ENCODE peak calls at places on chromosomes 3 and 15, in four cellular contexts. One of them, this sample, is unnamed.

GRCh38 chr3:29514912-29515311 is 234.0 kb downstream of the RBMS3 start:
- DNase-seq in NCI-H345: no peak
- DNase-seq in ureter: no peak
- DNase-seq in activated gamma-delta T cell treated with Interleukin-2 at 50 U/mL for 16 hours: no peak
- DNase-seq in this sample: no peak

GRCh38 chr15:69398541-69398940 is 15.6 kb upstream of the KIF23 start:
- DNase-seq in ureter: no peak
- DNase-seq in NCI-H345: no peak
- DNase-seq in activated gamma-delta T cell treated with Interleukin-2 at 50 U/mL for 16 hours: no peak
- DNase-seq in this sample: no peak

GRCh38 chr3:151305081-151305777 is 11.4 kb downstream of the GPR87 start:
- DNase-seq in ureter: peak
- DNase-seq in activated gamma-delta T cell treated with Interleukin-2 at 50 U/mL for 16 hours: no peak
- DNase-seq in NCI-H345: no peak
- DNase-seq in this sample: no peak

GRCh38 chr15:64010719-64011118 is 35.6 kb downstream of the DAPK2 start:
- DNase-seq in ureter: peak
- DNase-seq in NCI-H345: peak
- DNase-seq in activated gamma-delta T cell treated with Interleukin-2 at 50 U/mL for 16 hours: peak
- DNase-seq in this sample: peak

GRCh38 chr3:12288466-12289129 is at the start of gene PPARG:
- DNase-seq in ureter: peak
- DNase-seq in activated gamma-delta T cell treated with Interleukin-2 at 50 U/mL for 16 hours: no peak
- DNase-seq in NCI-H345: no peak
- DNase-seq in this sample: no peak

GRCh38 chr3:156483961-156484787 is 70.7 kb downstream of the SSR3 start:
- DNase-seq in ureter: no peak
- DNase-seq in NCI-H345: no peak
- DNase-seq in activated gamma-delta T cell treated with Interleukin-2 at 50 U/mL for 16 hours: peak
- DNase-seq in this sample: peak

GRCh38 chr3:49462222-49462621 is 7.8 kb upstream of the DAG1 start:
- DNase-seq in ureter: no peak
- DNase-seq in activated gamma-delta T cell treated with Interleukin-2 at 50 U/mL for 16 hours: no peak
- DNase-seq in NCI-H345: no peak
- DNase-seq in this sample: no peak

GRCh38 chr3:43870110-43870509 is 179.4 kb downstream of the ABHD5 start:
- DNase-seq in ureter: no peak
- DNase-seq in activated gamma-delta T cell treated with Interleukin-2 at 50 U/mL for 16 hours: no peak
- DNase-seq in NCI-H345: no peak
- DNase-seq in this sample: no peak

GRCh38 chr3:119469378-119470189 is 821 bp downstream of the POGLUT1 start:
- DNase-seq in activated gamma-delta T cell treated with Interleukin-2 at 50 U/mL for 16 hours: no peak
- DNase-seq in ureter: no peak
- DNase-seq in NCI-H345: no peak
- DNase-seq in this sample: no peak

GRCh38 chr3:183287301-183287971 is 34.4 kb downstream of the B3GNT5 start:
- DNase-seq in activated gamma-delta T cell treated with Interleukin-2 at 50 U/mL for 16 hours: no peak
- DNase-seq in NCI-H345: no peak
- DNase-seq in ureter: no peak
- DNase-seq in this sample: no peak

GRCh38 chr3:16183601-16184270 is 9.3 kb downstream of the GALNT15 start:
- DNase-seq in activated gamma-delta T cell treated with Interleukin-2 at 50 U/mL for 16 hours: no peak
- DNase-seq in NCI-H345: no peak
- DNase-seq in ureter: no peak
- DNase-seq in this sample: no peak

GRCh38 chr3:99721633-99722007 is 83.2 kb downstream of the COL8A1 start:
- DNase-seq in NCI-H345: no peak
- DNase-seq in activated gamma-delta T cell treated with Interleukin-2 at 50 U/mL for 16 hours: no peak
- DNase-seq in ureter: no peak
- DNase-seq in this sample: no peak

GRCh38 chr3:62870321-62870720 is 4.9 kb downstream of the CADPS start:
- DNase-seq in activated gamma-delta T cell treated with Interleukin-2 at 50 U/mL for 16 hours: no peak
- DNase-seq in ureter: no peak
- DNase-seq in NCI-H345: no peak
- DNase-seq in this sample: no peak

GRCh38 chr3:149023951-149024350 is 32.6 kb downstream of the GYG1 start:
- DNase-seq in ureter: no peak
- DNase-seq in NCI-H345: no peak
- DNase-seq in activated gamma-delta T cell treated with Interleukin-2 at 50 U/mL for 16 hours: no peak
- DNase-seq in this sample: no peak

GRCh38 chr3:78204977-78205376 is 1165.1 kb downstream of the ROBO2 start:
- DNase-seq in activated gamma-delta T cell treated with Interleukin-2 at 50 U/mL for 16 hours: no peak
- DNase-seq in ureter: no peak
- DNase-seq in NCI-H345: peak
- DNase-seq in this sample: no peak

GRCh38 chr3:83842511-83842910 is 1116.3 kb upstream of the CADM2 start:
- DNase-seq in activated gamma-delta T cell treated with Interleukin-2 at 50 U/mL for 16 hours: no peak
- DNase-seq in NCI-H345: no peak
- DNase-seq in ureter: no peak
- DNase-seq in this sample: no peak

GRCh38 chr3:101010316-101010715 is 17.1 kb upstream of the ABI3BP start:
- DNase-seq in ureter: no peak
- DNase-seq in NCI-H345: no peak
- DNase-seq in activated gamma-delta T cell treated with Interleukin-2 at 50 U/mL for 16 hours: no peak
- DNase-seq in this sample: no peak

GRCh38 chr3:125220681-125221429 is 8.3 kb upstream of the SLC12A8 start:
- DNase-seq in ureter: no peak
- DNase-seq in NCI-H345: no peak
- DNase-seq in activated gamma-delta T cell treated with Interleukin-2 at 50 U/mL for 16 hours: no peak
- DNase-seq in this sample: no peak

GRCh38 chr3:177279118-177279815 is 82.0 kb upstream of the TBL1XR1 start:
- DNase-seq in ureter: no peak
- DNase-seq in NCI-H345: peak
- DNase-seq in activated gamma-delta T cell treated with Interleukin-2 at 50 U/mL for 16 hours: no peak
- DNase-seq in this sample: no peak

GRCh38 chr3:127620637-127621375 is 8.2 kb upstream of the PODXL2 start:
- DNase-seq in activated gamma-delta T cell treated with Interleukin-2 at 50 U/mL for 16 hours: no peak
- DNase-seq in NCI-H345: no peak
- DNase-seq in ureter: no peak
- DNase-seq in this sample: no peak

GRCh38 chr3:119778811-119779210 is 3.1 kb upstream of the NR1I2 start:
- DNase-seq in ureter: no peak
- DNase-seq in NCI-H345: no peak
- DNase-seq in activated gamma-delta T cell treated with Interleukin-2 at 50 U/mL for 16 hours: no peak
- DNase-seq in this sample: no peak

GRCh38 chr3:186471781-186472180 is 72.4 kb downstream of the CRYGS start:
- DNase-seq in activated gamma-delta T cell treated with Interleukin-2 at 50 U/mL for 16 hours: no peak
- DNase-seq in NCI-H345: peak
- DNase-seq in ureter: no peak
- DNase-seq in this sample: no peak

GRCh38 chr3:195543642-195544536 is 764 bp upstream of the PPP1R2 start:
- DNase-seq in ureter: no peak
- DNase-seq in activated gamma-delta T cell treated with Interleukin-2 at 50 U/mL for 16 hours: no peak
- DNase-seq in NCI-H345: no peak
- DNase-seq in this sample: no peak

GRCh38 chr15:79315623-79316328 is 4.9 kb downstream of the TMED3 start:
- DNase-seq in activated gamma-delta T cell treated with Interleukin-2 at 50 U/mL for 16 hours: no peak
- DNase-seq in NCI-H345: no peak
- DNase-seq in ureter: no peak
- DNase-seq in this sample: no peak

GRCh38 chr3:14587733-14588360 is 47.7 kb upstream of the GRIP2 start:
- DNase-seq in activated gamma-delta T cell treated with Interleukin-2 at 50 U/mL for 16 hours: no peak
- DNase-seq in ureter: no peak
- DNase-seq in NCI-H345: no peak
- DNase-seq in this sample: no peak

GRCh38 chr15:72532991-72533601 is 59.0 kb downstream of the ARIH1 start:
- DNase-seq in ureter: no peak
- DNase-seq in NCI-H345: no peak
- DNase-seq in activated gamma-delta T cell treated with Interleukin-2 at 50 U/mL for 16 hours: peak
- DNase-seq in this sample: peak

GRCh38 chr3:66483006-66483928 is 17.6 kb downstream of the LRIG1 start:
- DNase-seq in activated gamma-delta T cell treated with Interleukin-2 at 50 U/mL for 16 hours: no peak
- DNase-seq in ureter: peak
- DNase-seq in NCI-H345: peak
- DNase-seq in this sample: no peak

GRCh38 chr3:152270944-152271343 is 2.2 kb downstream of the MBNL1 start:
- DNase-seq in activated gamma-delta T cell treated with Interleukin-2 at 50 U/mL for 16 hours: no peak
- DNase-seq in NCI-H345: no peak
- DNase-seq in ureter: no peak
- DNase-seq in this sample: no peak

GRCh38 chr15:59222906-59223579 is 16.4 kb downstream of the LDHAL6B start:
- DNase-seq in NCI-H345: no peak
- DNase-seq in ureter: no peak
- DNase-seq in activated gamma-delta T cell treated with Interleukin-2 at 50 U/mL for 16 hours: no peak
- DNase-seq in this sample: no peak

GRCh38 chr3:177491301-177492031 is 294.2 kb upstream of the TBL1XR1 start:
- DNase-seq in ureter: no peak
- DNase-seq in NCI-H345: no peak
- DNase-seq in activated gamma-delta T cell treated with Interleukin-2 at 50 U/mL for 16 hours: no peak
- DNase-seq in this sample: no peak

GRCh38 chr3:124833710-124834332 is 53.3 kb downstream of the ITGB5 start:
- DNase-seq in NCI-H345: no peak
- DNase-seq in activated gamma-delta T cell treated with Interleukin-2 at 50 U/mL for 16 hours: no peak
- DNase-seq in ureter: peak
- DNase-seq in this sample: no peak

GRCh38 chr3:20097015-20097414 is 56.8 kb downstream of the KAT2B start:
- DNase-seq in ureter: no peak
- DNase-seq in NCI-H345: no peak
- DNase-seq in activated gamma-delta T cell treated with Interleukin-2 at 50 U/mL for 16 hours: no peak
- DNase-seq in this sample: no peak

GRCh38 chr3:187935623-187936156 is 190.4 kb upstream of the BCL6 start:
- DNase-seq in activated gamma-delta T cell treated with Interleukin-2 at 50 U/mL for 16 hours: peak
- DNase-seq in ureter: no peak
- DNase-seq in NCI-H345: no peak
- DNase-seq in this sample: peak

GRCh38 chr3:111070772-111071256 is 802 bp upstream of the NECTIN3 start:
- DNase-seq in NCI-H345: no peak
- DNase-seq in ureter: no peak
- DNase-seq in activated gamma-delta T cell treated with Interleukin-2 at 50 U/mL for 16 hours: no peak
- DNase-seq in this sample: no peak

GRCh38 chr3:60542981-60543380 is 708.3 kb downstream of the FHIT start:
- DNase-seq in NCI-H345: no peak
- DNase-seq in ureter: no peak
- DNase-seq in activated gamma-delta T cell treated with Interleukin-2 at 50 U/mL for 16 hours: no peak
- DNase-seq in this sample: no peak

GRCh38 chr3:52099006-52099405 is 42.6 kb upstream of the DUSP7 start:
- DNase-seq in NCI-H345: no peak
- DNase-seq in activated gamma-delta T cell treated with Interleukin-2 at 50 U/mL for 16 hours: no peak
- DNase-seq in ureter: no peak
- DNase-seq in this sample: no peak

This sample was measured in memory B cell.